ENCODE peak calls at places on chromosomes 6 and 20, in seven cellular contexts. Z is left ventricle myocardium superior, C is SK-N-SH, O is T-helper 9 cell, P is posterior cingulate gyrus, Y is fibroblast of pulmonary artery, H is AG04450. J is an unnamed sample.

GRCh38 chr20:48157970-48158369 is 372.7 kb upstream of the SULF2 start:
- DNase-seq in P (no peak), Z (no peak), O (no peak), C (no peak), Y (peak; percentile 26), H (no peak), J (peak; percentile 39)

GRCh38 chr6:39937686-39938333 is 3.5 kb upstream of the MOCS1 start:
- DNase-seq in Y (no peak), O (no peak), Z (no peak), H (no peak), C (no peak), P (no peak), J (no peak)

GRCh38 chr20:57911512-57912226 is 201.9 kb upstream of the PMEPA1 start:
- DNase-seq in O (no peak), H (no peak), Z (no peak), Y (no peak), C (no peak), P (no peak), J (no peak)

GRCh38 chr6:15538766-15539165 is 124.1 kb downstream of the DTNBP1 start:
- DNase-seq in H (no peak), O (no peak), Z (no peak), P (no peak), C (no peak), Y (no peak), J (no peak)

GRCh38 chr20:23049933-23050838 is 714 bp upstream of the THBD start:
- DNase-seq in H (no peak), P (peak; percentile 73), Z (peak; percentile 70), Y (peak; percentile 49), C (no peak), O (no peak), J (no peak)

GRCh38 chr20:57025261-57025660 is 241.2 kb downstream of the BMP7 start:
- DNase-seq in H (no peak), P (no peak), C (no peak), Z (no peak), Y (no peak), O (no peak), J (no peak)

GRCh38 chr20:25394996-25395395 is 4.4 kb upstream of the ABHD12 start:
- DNase-seq in P (no peak), H (no peak), C (no peak), O (no peak), Z (no peak), Y (no peak), J (no peak)

GRCh38 chr20:2385496-2385895 is 4.8 kb downstream of the TGM6 start:
- DNase-seq in C (no peak), Y (no peak), Z (no peak), P (no peak), H (no peak), O (no peak), J (no peak)

GRCh38 chr6:107235521-107235920 is 120.2 kb upstream of the BEND3 start:
- DNase-seq in P (no peak), O (no peak), H (no peak), Z (no peak), Y (peak; percentile 65), C (no peak), J (no peak)

GRCh38 chr6:18467741-18468140 is 80.6 kb downstream of the RNF144B start:
- DNase-seq in Z (no peak), Y (no peak), P (no peak), O (no peak), H (no peak), C (no peak), J (no peak)

GRCh38 chr20:15836634-15837033 is 736.6 kb downstream of the KIF16B start:
- DNase-seq in H (no peak), Z (no peak), Y (no peak), P (no peak), C (no peak), O (no peak), J (no peak)

GRCh38 chr6:11965499-11965898 is 46.6 kb upstream of the HIVEP1 start:
- DNase-seq in Y (no peak), O (no peak), Z (no peak), C (no peak), H (no peak), P (no peak), J (no peak)

GRCh38 chr6:2960935-2961334 is 10.4 kb downstream of the SERPINB6 start:
- DNase-seq in Y (no peak), Z (no peak), H (no peak), P (no peak), C (no peak), O (no peak), J (no peak)

GRCh38 chr6:19465760-19466159 is 371.4 kb upstream of the ID4 start:
- DNase-seq in P (no peak), C (no peak), Z (no peak), H (no peak), O (no peak), Y (peak; percentile 80), J (no peak)

GRCh38 chr20:50980851-50981713 is 22.5 kb downstream of the MOCS3 start:
- DNase-seq in Z (no peak), C (peak; percentile 83), H (no peak), O (peak; percentile 62), P (peak; percentile 73), Y (peak; percentile 75), J (peak; percentile 52)

GRCh38 chr6:148166339-148166949 is 176.2 kb upstream of the SASH1 start:
- DNase-seq in Z (no peak), H (peak; percentile 33), P (no peak), O (no peak), Y (peak; percentile 81), C (peak; percentile 29), J (no peak)

GRCh38 chr6:125821825-125822281 is 31.1 kb downstream of the NCOA7 start:
- DNase-seq in C (peak; percentile 21), Z (no peak), Y (no peak), P (no peak), H (no peak), O (no peak), J (no peak)

GRCh38 chr6:151154418-151154817 is 85.3 kb upstream of the AKAP12 start:
- DNase-seq in C (peak; percentile 47), H (no peak), O (no peak), P (no peak), Y (peak; percentile 47), Z (peak; percentile 64), J (no peak)

GRCh38 chr20:34037767-34038166 is 44.1 kb downstream of the RALY start:
- DNase-seq in P (no peak), Z (peak; percentile 50), O (no peak), H (peak; percentile 68), C (no peak), Y (peak; percentile 84), J (no peak)

GRCh38 chr6:144176043-144176442 is 25.7 kb downstream of the STX11 start:
- DNase-seq in Z (no peak), C (no peak), P (no peak), H (no peak), O (no peak), Y (no peak), J (no peak)

GRCh38 chr6:147200711-147201110 is 3.5 kb upstream of the STXBP5 start:
- DNase-seq in P (no peak), Z (no peak), C (no peak), O (no peak), H (no peak), Y (no peak), J (no peak)

GRCh38 chr6:160737934-160738333 is 35.9 kb downstream of the PLG start:
- DNase-seq in Y (no peak), H (no peak), P (no peak), O (no peak), C (no peak), Z (no peak), J (no peak)

GRCh38 chr6:304833-305370 is 12.6 kb downstream of the DUSP22 start:
- DNase-seq in H (no peak), O (no peak), Z (no peak), Y (no peak), C (no peak), P (no peak), J (no peak)

GRCh38 chr20:8633366-8633765 is 435.5 kb upstream of the PLCB4 start:
- DNase-seq in O (no peak), Z (no peak), C (no peak), H (no peak), Y (peak; percentile 34), P (no peak), J (no peak)

GRCh38 chr6:100462990-100463684 is 1.6 kb downstream of the SIM1 start:
- DNase-seq in C (no peak), O (no peak), Z (no peak), P (no peak), H (no peak), Y (no peak), J (no peak)

GRCh38 chr6:113048741-113049140 is 701.6 kb downstream of the RFPL4B start:
- DNase-seq in O (no peak), C (no peak), Y (peak; percentile 31), Z (no peak), P (no peak), H (no peak), J (no peak)